ENCODE peak calls at places on chromosomes 4 and X, in nine cellular contexts. N is right lobe of liver; H is CD8-positive, alpha-beta T cell; C is lower lobe of right lung; D is choroid plexus epithelial cell; B is fibroblast of the aortic adventitia; G is natural killer cell; Z is epithelial cell of esophagus; Q is esophagus squamous epithelium. P is an unnamed sample.

GRCh38 chrX:63050225-63050624 is 300.9 kb downstream of the SPIN4 start:
- DNase-seq in N (no peak), H (no peak), C (no peak), D (peak), B (no peak), G (no peak), Z (peak), Q (no peak), P (no peak)

GRCh38 chr4:68361146-68361589 is 11.3 kb upstream of the YTHDC1 start:
- DNase-seq in N (no peak), H (no peak), C (no peak), D (peak), B (peak), G (no peak), Z (peak), Q (no peak), P (no peak)

GRCh38 chr4:10186228-10187214 is 69.9 kb upstream of the WDR1 start:
- DNase-seq in N (no peak), H (no peak), C (no peak), D (no peak), B (peak), G (no peak), Z (no peak), Q (no peak), P (no peak)

GRCh38 chr4:126727461-126727860 is 905.3 kb upstream of the INTU start:
- DNase-seq in N (no peak), H (no peak), C (no peak), D (peak), B (peak), G (no peak), Z (peak), Q (no peak), P (no peak)

GRCh38 chrX:10922841-10923240 is 188.3 kb upstream of the HCCS start:
- DNase-seq in N (no peak), H (no peak), C (no peak), D (no peak), B (no peak), G (no peak), Z (no peak), Q (no peak), P (no peak)

GRCh38 chr4:142474398-142475087 is 371.6 kb downstream of the INPP4B start:
- DNase-seq in N (no peak), H (no peak), C (no peak), D (no peak), B (no peak), G (no peak), Z (peak), Q (no peak), P (no peak)

GRCh38 chrX:34884693-34885277 is 57.8 kb upstream of the FAM47B start:
- DNase-seq in N (no peak), H (no peak), C (no peak), D (peak), B (peak), G (no peak), Z (peak), Q (no peak), P (no peak)

GRCh38 chr4:16843831-16844508 is 54.5 kb downstream of the LDB2 start:
- DNase-seq in N (no peak), H (no peak), C (no peak), D (peak), B (peak), G (no peak), Z (no peak), Q (no peak), P (no peak)

GRCh38 chr4:15653864-15654391 is 1.2 kb downstream of the FBXL5 start:
- DNase-seq in N (no peak), H (no peak), C (no peak), D (peak), B (peak), G (no peak), Z (peak), Q (no peak), P (no peak)

GRCh38 chr4:83217721-83218522 is 66.7 kb downstream of the COQ2 start:
- DNase-seq in N (no peak), H (peak), C (no peak), D (peak), B (no peak), G (peak), Z (peak), Q (no peak), P (no peak)

GRCh38 chr4:120769227-120769626 is 153.3 kb downstream of the PRDM5 start:
- DNase-seq in N (no peak), H (no peak), C (no peak), D (peak), B (peak), G (no peak), Z (peak), Q (no peak), P (no peak)

GRCh38 chr4:42083816-42084215 is 68.6 kb downstream of the BEND4 start:
- DNase-seq in N (no peak), H (no peak), C (no peak), D (peak), B (no peak), G (no peak), Z (no peak), Q (no peak), P (no peak)

GRCh38 chr4:1795304-1796195 is 2.5 kb downstream of the FGFR3 start:
- DNase-seq in N (peak), H (no peak), C (no peak), D (no peak), B (no peak), G (no peak), Z (no peak), Q (no peak), P (no peak)

GRCh38 chr4:4333265-4333706 is 43.2 kb downstream of the ZBTB49 start:
- DNase-seq in N (no peak), H (no peak), C (peak), D (peak), B (peak), G (no peak), Z (no peak), Q (no peak), P (peak)

GRCh38 chrX:4572652-4573051 is 859.2 kb upstream of the PRKX start:
- DNase-seq in N (no peak), H (no peak), C (no peak), D (no peak), B (no peak), G (no peak), Z (no peak), Q (no peak), P (no peak)

GRCh38 chrX:4570141-4570540 is 856.7 kb upstream of the PRKX start:
- DNase-seq in N (no peak), H (no peak), C (no peak), D (no peak), B (no peak), G (no peak), Z (peak), Q (no peak), P (no peak)
- TF ChIP-seq CTCF in N (no peak), H (no peak), C (no peak), D (no peak), B (no peak), G (no peak), Z (no peak), Q (no peak), P (no peak)

DNA sequence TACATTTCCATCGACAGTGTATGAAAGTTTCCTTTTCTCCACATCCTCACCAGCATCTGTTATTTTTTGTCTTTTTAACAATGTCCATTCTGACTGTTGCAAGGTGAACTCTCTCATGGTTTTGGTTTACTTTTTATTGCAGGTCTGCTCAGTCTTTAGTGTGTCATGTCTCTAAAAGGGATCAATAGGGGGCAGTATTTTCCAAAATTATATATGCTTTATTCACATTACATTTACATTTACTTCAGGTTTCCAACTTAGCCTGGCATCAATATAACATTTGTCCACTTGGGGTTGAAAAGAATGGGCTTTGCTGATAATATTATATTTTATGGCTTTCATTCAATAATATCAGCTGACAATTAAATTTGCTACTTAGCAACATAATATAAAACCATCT is 265.0 kb upstream of the SLITRK2 start:
- DNase-seq in N (no peak), H (no peak), C (no peak), D (no peak), B (no peak), G (no peak), Z (no peak), Q (no peak), P (no peak)
- TF ChIP-seq CTCF in N (no peak), H (no peak), C (no peak), D (no peak), B (no peak), G (no peak), Z (no peak), Q (no peak), P (no peak)

DNA sequence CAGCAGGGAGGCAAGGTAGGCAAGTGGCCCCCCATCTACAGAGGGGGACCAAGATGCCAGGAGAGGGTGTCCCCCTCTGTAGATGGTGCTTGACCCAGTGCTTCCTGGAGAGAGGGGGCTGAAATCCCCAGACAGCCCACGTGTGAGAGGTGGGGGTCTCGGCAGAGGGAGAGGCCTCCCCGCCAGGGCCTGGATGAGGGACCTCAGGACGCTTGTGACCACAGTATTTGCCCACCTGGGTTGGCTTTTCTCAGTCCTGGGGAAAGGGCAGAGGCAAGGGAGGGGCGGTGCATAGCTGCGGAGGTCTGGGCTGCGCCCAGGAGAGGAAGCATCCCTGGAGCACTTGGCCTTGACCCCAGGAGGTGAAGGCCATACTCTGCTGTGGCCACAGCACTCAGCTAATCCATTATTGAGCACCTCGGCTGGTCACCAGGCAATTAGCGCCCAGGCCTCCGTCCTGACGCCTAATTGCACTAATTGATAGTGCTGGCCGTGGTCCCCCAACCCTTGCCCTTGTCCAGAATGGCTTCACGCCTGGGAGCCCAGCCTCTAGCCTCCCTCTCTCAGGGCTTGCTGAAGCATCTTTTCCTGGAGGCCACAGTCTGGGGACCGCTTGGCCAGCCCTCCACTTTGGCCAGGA is 30.7 kb downstream of the HMX1 start:
- DNase-seq in N (peak), H (no peak), C (peak), D (no peak), B (no peak), G (no peak), Z (no peak), Q (no peak), P (peak)
- TF ChIP-seq CTCF in N (no peak), H (no peak), C (no peak), D (no peak), B (no peak), G (no peak), Z (no peak), Q (no peak), P (no peak)

GRCh38 chr4:48102303-48102702 is 31.7 kb downstream of the TXK start:
- DNase-seq in N (no peak), H (no peak), C (no peak), D (peak), B (no peak), G (no peak), Z (no peak), Q (no peak), P (no peak)
- TF ChIP-seq CTCF in N (no peak), H (no peak), C (no peak), D (peak), B (peak), G (no peak), Z (peak), Q (no peak), P (peak)

P was measured in chondrocyte.